ENCODE peak calls at places on chromosomes 4 and X, in four cellular contexts. O is activated naive CD4-positive, alpha-beta T cell; R is BE2C; W is small intestine. H is an unnamed sample.

GRCh38 chr4:138978600-138978999 is 37.0 kb upstream of the NOCT start:
- DNase-seq in O (no peak), R (no peak), W (no peak), H (no peak)

GRCh38 chr4:174739576-174739975 is 89.5 kb downstream of the GLRA3 start:
- DNase-seq in O (no peak), R (no peak), W (no peak), H (no peak)

GRCh38 chr4:154450971-154451370 is 40.6 kb downstream of the DCHS2 start:
- DNase-seq in O (no peak), R (no peak), W (no peak), H (no peak)

GRCh38 chr4:144948009-144948408 is 150.0 kb downstream of the ANAPC10 start:
- DNase-seq in O (no peak), R (no peak), W (no peak), H (no peak)

GRCh38 chr4:163988391-163988790 is 493.9 kb downstream of the TMA16 start:
- DNase-seq in O (no peak), R (no peak), W (no peak), H (no peak)

GRCh38 chrX:101787934-101788333 is 128.3 kb upstream of the ARMCX2 start:
- DNase-seq in O (no peak), R (no peak), W (no peak), H (no peak)

GRCh38 chr4:142406051-142406549 is 440.0 kb downstream of the INPP4B start:
- DNase-seq in O (no peak), R (no peak), W (no peak), H (peak)

GRCh38 chr4:138263438-138263837 is 21.3 kb upstream of the SLC7A11 start:
- DNase-seq in O (no peak), R (no peak), W (peak), H (peak)

GRCh38 chrX:94418065-94418464 is 744.1 kb downstream of the FAM133A start:
- DNase-seq in O (no peak), R (no peak), W (no peak), H (no peak)

GRCh38 chr4:65600656-65601055 is 69.6 kb downstream of the EPHA5 start:
- DNase-seq in O (no peak), R (no peak), W (no peak), H (peak)

GRCh38 chr4:173024203-173024602 is 144.4 kb upstream of the GALNT7 start:
- DNase-seq in O (no peak), R (no peak), W (no peak), H (no peak)

GRCh38 chr4:28310926-28311325 is 1450.3 kb downstream of the STIM2 start:
- DNase-seq in O (no peak), R (no peak), W (no peak), H (no peak)

GRCh38 chr4:171553961-171554360 is 259.2 kb upstream of the GALNTL6 start:
- DNase-seq in O (no peak), R (no peak), W (no peak), H (no peak)

GRCh38 chr4:53635697-53636483 is 44.6 kb upstream of the LNX1 start:
- DNase-seq in O (no peak), R (no peak), W (no peak), H (no peak)